ENCODE peak calls at places on chromosomes 11 and 22, in seven cellular contexts. V is RPMI8226; W is NB4; J is AG04450; H is chondrocyte; K is activated T-helper 1 cell treated with anti-CD3 and anti-CD28 coated beads, Interleukin-12 subunit alpha, Interleukin-12 subunit beta, Interleukin-2, Interleukin-4 antibody, amounts not matched to agents 30 ng/mL and 10 ng/mL and 1 ng/mL, durations not matched to agents 14 hours and 24 hours and 36 hours; C is nephron progenitor cell. P is an unnamed sample.

GRCh38 chr11:68841718-68842426 is at the start of gene CPT1A:
- DNase-seq in K (peak; percentile 65), V (peak; percentile 91), W (peak; percentile 88), C (peak; percentile 79), H (no peak), J (no peak), P (peak; percentile 71)

GRCh38 chr22:44407404-44408226 is 90.4 kb downstream of the RTL6 start:
- DNase-seq in W (no peak), K (no peak), V (peak; percentile 79), C (no peak), H (peak; percentile 68), J (no peak), P (no peak)

GRCh38 chr11:68213135-68213515 is at the start of gene KMT5B:
- DNase-seq in J (peak; percentile 39), W (no peak), V (peak; percentile 78), C (peak; percentile 83), H (no peak), K (no peak), P (no peak)

GRCh38 chr11:72446929-72447753 is 12.8 kb upstream of the CLPB start:
- DNase-seq in H (no peak), V (peak; percentile 48), W (peak; percentile 69), C (no peak), K (no peak), J (peak; percentile 24), P (peak; percentile 77)

GRCh38 chr11:15651782-15652181 is 537.1 kb downstream of the INSC start:
- DNase-seq in V (no peak), J (no peak), K (no peak), C (no peak), W (no peak), H (no peak), P (no peak)

GRCh38 chr11:66327171-66328035 is 8.8 kb downstream of the RIN1 start:
- DNase-seq in H (no peak), V (no peak), W (no peak), C (no peak), J (no peak), K (no peak), P (no peak)

GRCh38 chr11:47276923-47277322 is 7.0 kb downstream of the MADD start:
- DNase-seq in H (no peak), W (peak; percentile 16), J (no peak), V (no peak), K (no peak), C (no peak), P (no peak)

GRCh38 chr11:61119055-61119454 is 16.8 kb downstream of the CD5 start:
- DNase-seq in H (peak; percentile 82), J (no peak), V (peak; percentile 41), C (no peak), W (no peak), K (no peak), P (no peak)

GRCh38 chr11:9293646-9294045 is 20.7 kb downstream of the TMEM41B start:
- DNase-seq in C (no peak), J (no peak), V (no peak), K (no peak), H (no peak), W (no peak), P (no peak)

GRCh38 chr11:36454991-36455611 is 55.0 kb downstream of the TRAF6 start:
- DNase-seq in V (no peak), J (no peak), H (no peak), C (peak; percentile 28), W (peak; percentile 44), K (no peak), P (peak; percentile 48)

GRCh38 chr11:27910186-27910941 is 197.6 kb downstream of the KIF18A start:
- DNase-seq in C (no peak), K (no peak), W (no peak), H (no peak), J (no peak), V (no peak), P (no peak)

P was measured in HAP-1.